ENCODE peak calls at places on chromosome 15, in ten cellular contexts. One of them, this sample, is unnamed.

GRCh38 chr15:70387086-70387485 is 289.4 kb upstream of the TLE3 start:
- DNase-seq in IMR-90: no peak
- DNase-seq in A549: no peak
- DNase-seq in HFF-Myc: no peak
- DNase-seq in cardiac muscle cell: no peak
- DNase-seq in stomach: no peak
- DNase-seq in cardiac fibroblast: no peak
- DNase-seq in endothelial cell of umbilical vein: no peak
- DNase-seq in tibial artery: no peak
- DNase-seq in SK-N-SH: peak
- DNase-seq in this sample: no peak

GRCh38 chr15:64340355-64340754 is 15.6 kb downstream of the CSNK1G1 start:
- DNase-seq in HFF-Myc: no peak
- DNase-seq in tibial artery: no peak
- DNase-seq in cardiac muscle cell: no peak
- DNase-seq in endothelial cell of umbilical vein: no peak
- DNase-seq in cardiac fibroblast: no peak
- DNase-seq in SK-N-SH: no peak
- DNase-seq in A549: no peak
- DNase-seq in stomach: no peak
- DNase-seq in IMR-90: no peak
- DNase-seq in this sample: no peak

GRCh38 chr15:69472046-69472445 is 19.4 kb downstream of the RPLP1 start:
- DNase-seq in tibial artery: no peak
- DNase-seq in cardiac fibroblast: no peak
- DNase-seq in SK-N-SH: no peak
- DNase-seq in endothelial cell of umbilical vein: no peak
- DNase-seq in stomach: no peak
- DNase-seq in cardiac muscle cell: no peak
- DNase-seq in HFF-Myc: no peak
- DNase-seq in IMR-90: no peak
- DNase-seq in A549: no peak
- DNase-seq in this sample: no peak

GRCh38 chr15:34470091-34470490 is 32.5 kb upstream of the GOLGA8A start:
- DNase-seq in cardiac muscle cell: no peak
- DNase-seq in SK-N-SH: no peak
- DNase-seq in HFF-Myc: no peak
- DNase-seq in A549: no peak
- DNase-seq in cardiac fibroblast: no peak
- DNase-seq in IMR-90: no peak
- DNase-seq in tibial artery: no peak
- DNase-seq in endothelial cell of umbilical vein: no peak
- DNase-seq in stomach: no peak
- DNase-seq in this sample: no peak

GRCh38 chr15:79451361-79451999 is 19.3 kb downstream of the MINAR1 start:
- DNase-seq in HFF-Myc: no peak
- DNase-seq in stomach: no peak
- DNase-seq in A549: no peak
- DNase-seq in endothelial cell of umbilical vein: no peak
- DNase-seq in cardiac muscle cell: no peak
- DNase-seq in cardiac fibroblast: no peak
- DNase-seq in SK-N-SH: no peak
- DNase-seq in IMR-90: no peak
- DNase-seq in tibial artery: no peak
- DNase-seq in this sample: no peak

GRCh38 chr15:71194286-71194685 is 79.0 kb downstream of the THSD4 start:
- DNase-seq in tibial artery: no peak
- DNase-seq in HFF-Myc: no peak
- DNase-seq in IMR-90: no peak
- DNase-seq in cardiac fibroblast: no peak
- DNase-seq in endothelial cell of umbilical vein: no peak
- DNase-seq in cardiac muscle cell: no peak
- DNase-seq in SK-N-SH: no peak
- DNase-seq in stomach: no peak
- DNase-seq in A549: no peak
- DNase-seq in this sample: no peak

GRCh38 chr15:89664441-89664840 is 9.2 kb upstream of the KIF7 start:
- DNase-seq in cardiac muscle cell: no peak
- DNase-seq in HFF-Myc: no peak
- DNase-seq in IMR-90: no peak
- DNase-seq in SK-N-SH: no peak
- DNase-seq in endothelial cell of umbilical vein: no peak
- DNase-seq in cardiac fibroblast: no peak
- DNase-seq in A549: no peak
- DNase-seq in stomach: no peak
- DNase-seq in tibial artery: no peak
- DNase-seq in this sample: no peak

GRCh38 chr15:81642451-81642990 is 268.5 kb upstream of the TMC3 start:
- DNase-seq in cardiac muscle cell: no peak
- DNase-seq in endothelial cell of umbilical vein: no peak
- DNase-seq in cardiac fibroblast: no peak
- DNase-seq in tibial artery: no peak
- DNase-seq in HFF-Myc: peak
- DNase-seq in IMR-90: peak
- DNase-seq in A549: no peak
- DNase-seq in stomach: no peak
- DNase-seq in SK-N-SH: no peak
- DNase-seq in this sample: no peak

GRCh38 chr15:48520376-48521155 is 124.9 kb downstream of the FBN1 start:
- DNase-seq in tibial artery: no peak
- DNase-seq in stomach: no peak
- DNase-seq in A549: peak
- DNase-seq in SK-N-SH: no peak
- DNase-seq in IMR-90: no peak
- DNase-seq in HFF-Myc: no peak
- DNase-seq in cardiac muscle cell: no peak
- DNase-seq in cardiac fibroblast: no peak
- DNase-seq in endothelial cell of umbilical vein: peak
- DNase-seq in this sample: no peak

GRCh38 chr15:38299216-38299615 is 46.6 kb downstream of the SPRED1 start:
- DNase-seq in HFF-Myc: peak
- DNase-seq in tibial artery: no peak
- DNase-seq in A549: no peak
- DNase-seq in cardiac muscle cell: peak
- DNase-seq in cardiac fibroblast: peak
- DNase-seq in IMR-90: peak
- DNase-seq in SK-N-SH: no peak
- DNase-seq in endothelial cell of umbilical vein: no peak
- DNase-seq in stomach: no peak
- DNase-seq in this sample: no peak

GRCh38 chr15:58473720-58474119 is 41.9 kb downstream of the LIPC start:
- DNase-seq in IMR-90: peak
- DNase-seq in tibial artery: no peak
- DNase-seq in cardiac fibroblast: peak
- DNase-seq in stomach: no peak
- DNase-seq in A549: peak
- DNase-seq in HFF-Myc: no peak
- DNase-seq in SK-N-SH: no peak
- DNase-seq in cardiac muscle cell: peak
- DNase-seq in endothelial cell of umbilical vein: peak
- DNase-seq in this sample: peak

GRCh38 chr15:63402498-63403253 is 21.0 kb upstream of the CA12 start:
- DNase-seq in tibial artery: no peak
- DNase-seq in cardiac fibroblast: peak
- DNase-seq in stomach: no peak
- DNase-seq in HFF-Myc: no peak
- DNase-seq in IMR-90: peak
- DNase-seq in SK-N-SH: peak
- DNase-seq in A549: peak
- DNase-seq in endothelial cell of umbilical vein: peak
- DNase-seq in cardiac muscle cell: peak
- DNase-seq in this sample: no peak

GRCh38 chr15:39801641-39802309 is 19.1 kb upstream of the FSIP1 start:
- DNase-seq in A549: peak
- DNase-seq in tibial artery: no peak
- DNase-seq in IMR-90: no peak
- DNase-seq in SK-N-SH: no peak
- DNase-seq in endothelial cell of umbilical vein: peak
- DNase-seq in cardiac muscle cell: peak
- DNase-seq in stomach: peak
- DNase-seq in cardiac fibroblast: no peak
- DNase-seq in HFF-Myc: no peak
- DNase-seq in this sample: no peak
- TF ChIP-seq CTCF in A549: peak
- TF ChIP-seq CTCF in tibial artery: peak
- TF ChIP-seq CTCF in IMR-90: peak
- TF ChIP-seq CTCF in SK-N-SH: peak
- TF ChIP-seq CTCF in endothelial cell of umbilical vein: peak
- TF ChIP-seq CTCF in cardiac muscle cell: peak
- TF ChIP-seq CTCF in stomach: peak
- TF ChIP-seq CTCF in cardiac fibroblast: peak
- TF ChIP-seq CTCF in HFF-Myc: peak
- TF ChIP-seq CTCF in this sample: peak

GRCh38 chr15:42736793-42737528 is at the start of gene CDAN1:
- DNase-seq in endothelial cell of umbilical vein: peak
- DNase-seq in HFF-Myc: peak
- DNase-seq in tibial artery: peak
- DNase-seq in SK-N-SH: peak
- DNase-seq in cardiac fibroblast: peak
- DNase-seq in IMR-90: peak
- DNase-seq in stomach: peak
- DNase-seq in A549: peak
- DNase-seq in cardiac muscle cell: peak
- DNase-seq in this sample: peak
- H3K4me3 ChIP-seq in endothelial cell of umbilical vein: peak
- H3K4me3 ChIP-seq in HFF-Myc: peak
- H3K4me3 ChIP-seq in tibial artery: peak
- H3K4me3 ChIP-seq in SK-N-SH: peak
- H3K4me3 ChIP-seq in cardiac fibroblast: peak
- H3K4me3 ChIP-seq in IMR-90: peak
- H3K4me3 ChIP-seq in stomach: peak
- H3K4me3 ChIP-seq in A549: peak
- H3K4me3 ChIP-seq in cardiac muscle cell: peak
- H3K4me3 ChIP-seq in this sample: peak

GRCh38 chr15:44532689-44533088 is 4.3 kb upstream of the EIF3J start:
- DNase-seq in HFF-Myc: no peak
- DNase-seq in cardiac fibroblast: no peak
- DNase-seq in cardiac muscle cell: no peak
- DNase-seq in A549: peak
- DNase-seq in SK-N-SH: no peak
- DNase-seq in tibial artery: no peak
- DNase-seq in IMR-90: no peak
- DNase-seq in endothelial cell of umbilical vein: no peak
- DNase-seq in stomach: no peak
- DNase-seq in this sample: no peak
- TF ChIP-seq CTCF in HFF-Myc: peak
- TF ChIP-seq CTCF in cardiac fibroblast: peak
- TF ChIP-seq CTCF in cardiac muscle cell: no peak
- TF ChIP-seq CTCF in A549: no peak
- TF ChIP-seq CTCF in SK-N-SH: peak
- TF ChIP-seq CTCF in tibial artery: no peak
- TF ChIP-seq CTCF in IMR-90: no peak
- TF ChIP-seq CTCF in endothelial cell of umbilical vein: no peak
- TF ChIP-seq CTCF in stomach: no peak
- TF ChIP-seq CTCF in this sample: no peak

GRCh38 chr15:51735211-51735610 is 2.2 kb downstream of the LYSMD2 start:
- DNase-seq in cardiac fibroblast: no peak
- DNase-seq in SK-N-SH: peak
- DNase-seq in IMR-90: no peak
- DNase-seq in HFF-Myc: no peak
- DNase-seq in cardiac muscle cell: no peak
- DNase-seq in stomach: no peak
- DNase-seq in endothelial cell of umbilical vein: no peak
- DNase-seq in tibial artery: no peak
- DNase-seq in A549: no peak
- DNase-seq in this sample: no peak
- H3K4me3 ChIP-seq in cardiac fibroblast: no peak
- H3K4me3 ChIP-seq in SK-N-SH: no peak
- H3K4me3 ChIP-seq in IMR-90: no peak
- H3K4me3 ChIP-seq in HFF-Myc: no peak
- H3K4me3 ChIP-seq in cardiac muscle cell: no peak
- H3K4me3 ChIP-seq in stomach: no peak
- H3K4me3 ChIP-seq in endothelial cell of umbilical vein: no peak
- H3K4me3 ChIP-seq in tibial artery: no peak
- H3K4me3 ChIP-seq in A549: no peak
- H3K4me3 ChIP-seq in this sample: no peak

GRCh38 chr15:77819841-77820728 is 187.4 kb upstream of the LINGO1 start:
- DNase-seq in IMR-90: no peak
- DNase-seq in cardiac fibroblast: no peak
- DNase-seq in tibial artery: no peak
- DNase-seq in endothelial cell of umbilical vein: peak
- DNase-seq in HFF-Myc: no peak
- DNase-seq in A549: peak
- DNase-seq in cardiac muscle cell: peak
- DNase-seq in stomach: no peak
- DNase-seq in SK-N-SH: peak
- DNase-seq in this sample: no peak
- TF ChIP-seq CTCF in IMR-90: no peak
- TF ChIP-seq CTCF in cardiac fibroblast: peak
- TF ChIP-seq CTCF in tibial artery: no peak
- TF ChIP-seq CTCF in endothelial cell of umbilical vein: peak
- TF ChIP-seq CTCF in HFF-Myc: peak
- TF ChIP-seq CTCF in A549: peak
- TF ChIP-seq CTCF in cardiac muscle cell: peak
- TF ChIP-seq CTCF in stomach: no peak
- TF ChIP-seq CTCF in SK-N-SH: peak
- TF ChIP-seq CTCF in this sample: peak

DNA sequence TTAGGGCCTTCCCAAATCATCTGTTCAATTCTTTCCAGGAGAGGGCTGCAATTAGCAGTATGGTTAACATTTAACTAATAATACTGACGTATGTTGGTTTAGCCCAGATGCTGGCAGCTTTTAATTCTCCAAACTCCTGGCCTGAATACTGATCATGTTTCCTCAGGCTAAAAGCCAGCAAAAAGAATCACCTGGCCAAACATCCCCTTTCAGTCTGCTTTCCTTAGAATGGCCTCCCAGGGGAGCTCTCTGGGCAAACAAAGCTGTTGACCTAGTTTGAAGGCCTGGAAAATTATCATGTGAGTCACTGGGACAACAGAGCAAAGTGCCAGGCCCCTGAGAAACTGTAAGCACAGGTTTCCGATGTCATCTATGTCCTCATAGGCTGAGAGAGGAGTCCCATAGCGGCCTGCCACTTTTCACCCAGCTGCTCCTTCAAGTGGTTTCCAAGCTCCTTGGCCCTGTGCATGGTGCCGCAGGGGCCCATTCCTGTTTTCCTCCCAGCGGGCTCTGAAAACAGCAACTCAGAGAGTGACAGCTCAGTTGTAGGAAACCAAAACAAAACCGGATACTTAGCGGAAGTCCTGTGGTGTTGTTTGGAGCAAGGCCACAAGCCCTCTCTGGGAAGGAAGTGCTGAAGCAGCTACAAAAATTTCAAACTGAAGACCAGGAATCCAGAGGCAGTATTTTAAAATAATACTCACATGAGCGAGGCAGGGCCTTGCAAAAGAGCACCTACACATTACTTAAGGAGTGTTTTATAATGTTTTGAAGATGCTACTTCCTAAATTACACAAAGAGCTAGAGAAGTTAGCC is 36.5 kb upstream of the RAB11A start:
- DNase-seq in cardiac fibroblast: peak
- DNase-seq in stomach: peak
- DNase-seq in cardiac muscle cell: peak
- DNase-seq in tibial artery: peak
- DNase-seq in IMR-90: peak
- DNase-seq in endothelial cell of umbilical vein: peak
- DNase-seq in A549: peak
- DNase-seq in HFF-Myc: peak
- DNase-seq in SK-N-SH: peak
- DNase-seq in this sample: peak
- H3K4me3 ChIP-seq in cardiac fibroblast: peak
- H3K4me3 ChIP-seq in stomach: peak
- H3K4me3 ChIP-seq in cardiac muscle cell: no peak
- H3K4me3 ChIP-seq in tibial artery: peak
- H3K4me3 ChIP-seq in IMR-90: peak
- H3K4me3 ChIP-seq in endothelial cell of umbilical vein: no peak
- H3K4me3 ChIP-seq in A549: peak
- H3K4me3 ChIP-seq in HFF-Myc: no peak
- H3K4me3 ChIP-seq in SK-N-SH: no peak
- H3K4me3 ChIP-seq in this sample: no peak